ENCODE peak calls at places on chromosomes 13 and 19, in five cellular contexts. One of them, this sample, is unnamed.

GRCh38 chr19:1235625-1236538 is 1.9 kb downstream of the CBARP start:
- DNase-seq in cardiac muscle cell: no peak
- DNase-seq in progenitor cell of endocrine pancreas: no peak
- DNase-seq in RKO: peak; percentile 70
- DNase-seq in stimulated activated CD4-positive, alpha-beta T cell treated with anti-CD3 and anti-CD28 coated beads, Interleukin-1b, Interleukin-23, amount 100 ng/mL, for 1 hour: no peak
- DNase-seq in this sample: no peak

GRCh38 chr19:3712663-3713531 is 4.7 kb downstream of the TJP3 start:
- DNase-seq in progenitor cell of endocrine pancreas: no peak
- DNase-seq in RKO: no peak
- DNase-seq in cardiac muscle cell: no peak
- DNase-seq in stimulated activated CD4-positive, alpha-beta T cell treated with anti-CD3 and anti-CD28 coated beads, Interleukin-1b, Interleukin-23, amount 100 ng/mL, for 1 hour: no peak
- DNase-seq in this sample: no peak

GRCh38 chr19:47227347-47228167 is 3.4 kb downstream of the BBC3 start:
- DNase-seq in stimulated activated CD4-positive, alpha-beta T cell treated with anti-CD3 and anti-CD28 coated beads, Interleukin-1b, Interleukin-23, amount 100 ng/mL, for 1 hour: no peak
- DNase-seq in RKO: peak; percentile 94
- DNase-seq in progenitor cell of endocrine pancreas: peak; percentile 59
- DNase-seq in cardiac muscle cell: peak; percentile 82
- DNase-seq in this sample: peak; percentile 64

GRCh38 chr19:21092107-21092506 is 10.1 kb downstream of the ZNF714 start:
- DNase-seq in RKO: no peak
- DNase-seq in stimulated activated CD4-positive, alpha-beta T cell treated with anti-CD3 and anti-CD28 coated beads, Interleukin-1b, Interleukin-23, amount 100 ng/mL, for 1 hour: no peak
- DNase-seq in cardiac muscle cell: no peak
- DNase-seq in progenitor cell of endocrine pancreas: no peak
- DNase-seq in this sample: no peak

GRCh38 chr13:89061821-89062220 is 1390.7 kb downstream of the SLITRK5 start:
- DNase-seq in RKO: no peak
- DNase-seq in cardiac muscle cell: no peak
- DNase-seq in progenitor cell of endocrine pancreas: no peak
- DNase-seq in stimulated activated CD4-positive, alpha-beta T cell treated with anti-CD3 and anti-CD28 coated beads, Interleukin-1b, Interleukin-23, amount 100 ng/mL, for 1 hour: no peak
- DNase-seq in this sample: no peak

GRCh38 chr13:104011505-104012270 is 945.5 kb upstream of the SLC10A2 start:
- DNase-seq in cardiac muscle cell: peak; percentile 10
- DNase-seq in RKO: no peak
- DNase-seq in stimulated activated CD4-positive, alpha-beta T cell treated with anti-CD3 and anti-CD28 coated beads, Interleukin-1b, Interleukin-23, amount 100 ng/mL, for 1 hour: no peak
- DNase-seq in progenitor cell of endocrine pancreas: no peak
- DNase-seq in this sample: no peak

GRCh38 chr19:50046649-50047503 is 21.1 kb downstream of the ZNF473 start:
- DNase-seq in cardiac muscle cell: peak; percentile 2
- DNase-seq in progenitor cell of endocrine pancreas: no peak
- DNase-seq in stimulated activated CD4-positive, alpha-beta T cell treated with anti-CD3 and anti-CD28 coated beads, Interleukin-1b, Interleukin-23, amount 100 ng/mL, for 1 hour: peak; percentile 35
- DNase-seq in RKO: peak; percentile 68
- DNase-seq in this sample: no peak

GRCh38 chr19:1355258-1355973 is 28.3 kb upstream of the NDUFS7 start:
- DNase-seq in RKO: no peak
- DNase-seq in stimulated activated CD4-positive, alpha-beta T cell treated with anti-CD3 and anti-CD28 coated beads, Interleukin-1b, Interleukin-23, amount 100 ng/mL, for 1 hour: no peak
- DNase-seq in progenitor cell of endocrine pancreas: no peak
- DNase-seq in cardiac muscle cell: no peak
- DNase-seq in this sample: no peak

GRCh38 chr13:37755349-37755748 is 114.2 kb downstream of the TRPC4 start:
- DNase-seq in progenitor cell of endocrine pancreas: no peak
- DNase-seq in stimulated activated CD4-positive, alpha-beta T cell treated with anti-CD3 and anti-CD28 coated beads, Interleukin-1b, Interleukin-23, amount 100 ng/mL, for 1 hour: no peak
- DNase-seq in RKO: no peak
- DNase-seq in cardiac muscle cell: no peak
- DNase-seq in this sample: no peak

GRCh38 chr19:1383311-1384084 is at the start of gene NDUFS7:
- DNase-seq in cardiac muscle cell: peak; percentile 93
- DNase-seq in stimulated activated CD4-positive, alpha-beta T cell treated with anti-CD3 and anti-CD28 coated beads, Interleukin-1b, Interleukin-23, amount 100 ng/mL, for 1 hour: peak; percentile 94
- DNase-seq in RKO: peak; percentile 89
- DNase-seq in progenitor cell of endocrine pancreas: peak; percentile 95
- DNase-seq in this sample: peak; percentile 89

GRCh38 chr19:45615795-45616708 is 14.0 kb upstream of the GPR4 start:
- DNase-seq in progenitor cell of endocrine pancreas: peak; percentile 82
- DNase-seq in RKO: peak; percentile 88
- DNase-seq in cardiac muscle cell: peak; percentile 98
- DNase-seq in stimulated activated CD4-positive, alpha-beta T cell treated with anti-CD3 and anti-CD28 coated beads, Interleukin-1b, Interleukin-23, amount 100 ng/mL, for 1 hour: peak; percentile 68
- DNase-seq in this sample: peak; percentile 66

GRCh38 chr13:64527561-64527960 is 2702.6 kb downstream of the PCDH9 start:
- DNase-seq in stimulated activated CD4-positive, alpha-beta T cell treated with anti-CD3 and anti-CD28 coated beads, Interleukin-1b, Interleukin-23, amount 100 ng/mL, for 1 hour: no peak
- DNase-seq in RKO: no peak
- DNase-seq in progenitor cell of endocrine pancreas: no peak
- DNase-seq in cardiac muscle cell: no peak
- DNase-seq in this sample: no peak

GRCh38 chr19:13211426-13212308 is 61.5 kb downstream of the IER2 start:
- DNase-seq in RKO: no peak
- DNase-seq in progenitor cell of endocrine pancreas: no peak
- DNase-seq in cardiac muscle cell: no peak
- DNase-seq in stimulated activated CD4-positive, alpha-beta T cell treated with anti-CD3 and anti-CD28 coated beads, Interleukin-1b, Interleukin-23, amount 100 ng/mL, for 1 hour: no peak
- DNase-seq in this sample: no peak

GRCh38 chr13:102401305-102401704 is 543 bp downstream of the FGF14 start:
- DNase-seq in progenitor cell of endocrine pancreas: no peak
- DNase-seq in RKO: no peak
- DNase-seq in cardiac muscle cell: no peak
- DNase-seq in stimulated activated CD4-positive, alpha-beta T cell treated with anti-CD3 and anti-CD28 coated beads, Interleukin-1b, Interleukin-23, amount 100 ng/mL, for 1 hour: no peak
- DNase-seq in this sample: no peak

GRCh38 chr13:113252516-113252915 is 43.1 kb downstream of the CUL4A start:
- DNase-seq in stimulated activated CD4-positive, alpha-beta T cell treated with anti-CD3 and anti-CD28 coated beads, Interleukin-1b, Interleukin-23, amount 100 ng/mL, for 1 hour: no peak
- DNase-seq in cardiac muscle cell: no peak
- DNase-seq in RKO: no peak
- DNase-seq in progenitor cell of endocrine pancreas: no peak
- DNase-seq in this sample: no peak

GRCh38 chr13:72850959-72851677 is 69.2 kb downstream of the PIBF1 start:
- DNase-seq in progenitor cell of endocrine pancreas: no peak
- DNase-seq in cardiac muscle cell: no peak
- DNase-seq in stimulated activated CD4-positive, alpha-beta T cell treated with anti-CD3 and anti-CD28 coated beads, Interleukin-1b, Interleukin-23, amount 100 ng/mL, for 1 hour: no peak
- DNase-seq in RKO: no peak
- DNase-seq in this sample: no peak